ENCODE peak calls at places on chromosomes 11 and 22, in six cellular contexts. One of them, this sample, is unnamed.

GRCh38 chr11:16081756-16082531 is 274.4 kb downstream of the SOX6 start:
- DNase-seq in breast epithelium: no peak
- DNase-seq in psoas muscle: no peak
- DNase-seq in bronchial epithelial cell: no peak
- DNase-seq in pancreas: no peak
- DNase-seq in A549: no peak
- DNase-seq in this sample: no peak

GRCh38 chr22:37328017-37328416 is 45.7 kb downstream of the CYTH4 start:
- DNase-seq in pancreas: no peak
- DNase-seq in A549: no peak
- DNase-seq in psoas muscle: no peak
- DNase-seq in bronchial epithelial cell: peak; percentile 93
- DNase-seq in breast epithelium: no peak
- DNase-seq in this sample: no peak

GRCh38 chr22:31734512-31734911 is 15.4 kb downstream of the PRR14L start:
- DNase-seq in breast epithelium: no peak
- DNase-seq in psoas muscle: no peak
- DNase-seq in bronchial epithelial cell: peak; percentile 90
- DNase-seq in pancreas: no peak
- DNase-seq in A549: no peak
- DNase-seq in this sample: peak; percentile 38

GRCh38 chr11:45079943-45080719 is 66.3 kb upstream of the PRDM11 start:
- DNase-seq in pancreas: no peak
- DNase-seq in A549: no peak
- DNase-seq in psoas muscle: no peak
- DNase-seq in bronchial epithelial cell: no peak
- DNase-seq in breast epithelium: no peak
- DNase-seq in this sample: no peak

GRCh38 chr11:62105611-62106245 is 18.1 kb upstream of the INCENP start:
- DNase-seq in pancreas: no peak
- DNase-seq in breast epithelium: no peak
- DNase-seq in A549: no peak
- DNase-seq in psoas muscle: no peak
- DNase-seq in bronchial epithelial cell: no peak
- DNase-seq in this sample: no peak

GRCh38 chr11:71447791-71448256 is 369 bp downstream of the DHCR7 start:
- DNase-seq in breast epithelium: no peak
- DNase-seq in psoas muscle: no peak
- DNase-seq in bronchial epithelial cell: no peak
- DNase-seq in A549: peak; percentile 33
- DNase-seq in pancreas: no peak
- DNase-seq in this sample: no peak

GRCh38 chr11:100512475-100512874 is 174.6 kb upstream of the ARHGAP42 start:
- DNase-seq in A549: no peak
- DNase-seq in breast epithelium: no peak
- DNase-seq in bronchial epithelial cell: peak; percentile 95
- DNase-seq in psoas muscle: no peak
- DNase-seq in pancreas: no peak
- DNase-seq in this sample: no peak

GRCh38 chr11:64659417-64660144 is 63.4 kb downstream of the NRXN2 start:
- DNase-seq in pancreas: no peak
- DNase-seq in bronchial epithelial cell: peak; percentile 93
- DNase-seq in A549: peak; percentile 64
- DNase-seq in breast epithelium: no peak
- DNase-seq in psoas muscle: peak; percentile 45
- DNase-seq in this sample: peak; percentile 78

GRCh38 chr22:29509298-29509697 is 29.3 kb downstream of the NEFH start:
- DNase-seq in A549: no peak
- DNase-seq in psoas muscle: no peak
- DNase-seq in breast epithelium: no peak
- DNase-seq in bronchial epithelial cell: no peak
- DNase-seq in pancreas: no peak
- DNase-seq in this sample: no peak

GRCh38 chr22:29149841-29150555 is 55.7 kb upstream of the EMID1 start:
- DNase-seq in breast epithelium: no peak
- DNase-seq in bronchial epithelial cell: no peak
- DNase-seq in A549: no peak
- DNase-seq in pancreas: no peak
- DNase-seq in psoas muscle: peak; percentile 64
- DNase-seq in this sample: no peak

GRCh38 chr11:5605849-5606248 is 9.4 kb downstream of the TRIM6 start:
- DNase-seq in bronchial epithelial cell: peak; percentile 85
- DNase-seq in psoas muscle: no peak
- DNase-seq in breast epithelium: no peak
- DNase-seq in pancreas: no peak
- DNase-seq in A549: no peak
- DNase-seq in this sample: peak; percentile 63

GRCh38 chr11:63480039-63480438 is 10.9 kb downstream of the PLAAT5 start:
- DNase-seq in psoas muscle: no peak
- DNase-seq in A549: no peak
- DNase-seq in pancreas: no peak
- DNase-seq in breast epithelium: no peak
- DNase-seq in bronchial epithelial cell: no peak
- DNase-seq in this sample: no peak

GRCh38 chr22:35900483-35901168 is 128.0 kb downstream of the RBFOX2 start:
- DNase-seq in bronchial epithelial cell: peak; percentile 86
- DNase-seq in pancreas: no peak
- DNase-seq in breast epithelium: no peak
- DNase-seq in A549: no peak
- DNase-seq in psoas muscle: no peak
- DNase-seq in this sample: no peak

GRCh38 chr22:39717099-39717498 is 146.5 kb downstream of the CACNA1I start:
- DNase-seq in psoas muscle: no peak
- DNase-seq in pancreas: no peak
- DNase-seq in A549: no peak
- DNase-seq in bronchial epithelial cell: no peak
- DNase-seq in breast epithelium: peak; percentile 3
- DNase-seq in this sample: no peak

GRCh38 chr11:68914761-68915160 is 11.1 kb downstream of the IGHMBP2 start:
- DNase-seq in breast epithelium: no peak
- DNase-seq in psoas muscle: no peak
- DNase-seq in bronchial epithelial cell: no peak
- DNase-seq in pancreas: no peak
- DNase-seq in A549: no peak
- DNase-seq in this sample: no peak

GRCh38 chr11:64053699-64054098 is 18.0 kb downstream of the FLRT1 start:
- DNase-seq in breast epithelium: no peak
- DNase-seq in A549: no peak
- DNase-seq in pancreas: no peak
- DNase-seq in bronchial epithelial cell: no peak
- DNase-seq in psoas muscle: no peak
- DNase-seq in this sample: no peak

GRCh38 chr11:43508511-43508918 is 149.8 kb downstream of the TTC17 start:
- DNase-seq in A549: no peak
- DNase-seq in breast epithelium: no peak
- DNase-seq in psoas muscle: no peak
- DNase-seq in pancreas: no peak
- DNase-seq in bronchial epithelial cell: peak; percentile 93
- DNase-seq in this sample: peak; percentile 40

GRCh38 chr22:46997311-46997970 is 235.0 kb downstream of the TBC1D22A start:
- DNase-seq in bronchial epithelial cell: no peak
- DNase-seq in A549: no peak
- DNase-seq in psoas muscle: no peak
- DNase-seq in breast epithelium: no peak
- DNase-seq in pancreas: no peak
- DNase-seq in this sample: no peak

GRCh38 chr11:28384418-28384817 is 276.2 kb downstream of the METTL15 start:
- DNase-seq in pancreas: no peak
- DNase-seq in A549: no peak
- DNase-seq in psoas muscle: no peak
- DNase-seq in bronchial epithelial cell: peak; percentile 45
- DNase-seq in breast epithelium: no peak
- DNase-seq in this sample: peak; percentile 90

GRCh38 chr11:67279589-67280340 is 9.3 kb upstream of the ANKRD13D start:
- DNase-seq in A549: no peak
- DNase-seq in bronchial epithelial cell: no peak
- DNase-seq in breast epithelium: no peak
- DNase-seq in pancreas: no peak
- DNase-seq in psoas muscle: peak; percentile 43
- DNase-seq in this sample: no peak

GRCh38 chr11:88515002-88515401 is 177.5 kb upstream of the CTSC start:
- DNase-seq in A549: no peak
- DNase-seq in bronchial epithelial cell: peak; percentile 57
- DNase-seq in breast epithelium: no peak
- DNase-seq in pancreas: no peak
- DNase-seq in psoas muscle: no peak
- DNase-seq in this sample: no peak

GRCh38 chr11:130428271-130428670 is at the start of gene ADAMTS8:
- DNase-seq in breast epithelium: no peak
- DNase-seq in pancreas: no peak
- DNase-seq in A549: no peak
- DNase-seq in psoas muscle: no peak
- DNase-seq in bronchial epithelial cell: no peak
- DNase-seq in this sample: no peak

GRCh38 chr11:121476379-121477032 is 23.7 kb upstream of the SORL1-AS1 start:
- DNase-seq in psoas muscle: no peak
- DNase-seq in bronchial epithelial cell: peak; percentile 92
- DNase-seq in breast epithelium: no peak
- DNase-seq in A549: no peak
- DNase-seq in pancreas: no peak
- DNase-seq in this sample: no peak

GRCh38 chr11:128467610-128468041 is 119.7 kb downstream of the ETS1 start:
- DNase-seq in psoas muscle: peak; percentile 60
- DNase-seq in breast epithelium: no peak
- DNase-seq in pancreas: no peak
- DNase-seq in bronchial epithelial cell: peak; percentile 85
- DNase-seq in A549: peak; percentile 43
- DNase-seq in this sample: peak; percentile 99

GRCh38 chr22:34866501-34867171 is 199.3 kb upstream of the ISX start:
- DNase-seq in bronchial epithelial cell: peak; percentile 27
- DNase-seq in pancreas: no peak
- DNase-seq in breast epithelium: no peak
- DNase-seq in psoas muscle: no peak
- DNase-seq in A549: no peak
- DNase-seq in this sample: no peak

GRCh38 chr11:46120361-46120710 is 918 bp downstream of the PHF21A start:
- DNase-seq in pancreas: peak; percentile 28
- DNase-seq in psoas muscle: peak; percentile 50
- DNase-seq in A549: peak; percentile 8
- DNase-seq in bronchial epithelial cell: no peak
- DNase-seq in breast epithelium: no peak
- DNase-seq in this sample: no peak

GRCh38 chr11:69106124-69106811 is 49.5 kb upstream of the SMIM38 start:
- DNase-seq in bronchial epithelial cell: no peak
- DNase-seq in psoas muscle: peak; percentile 41
- DNase-seq in pancreas: no peak
- DNase-seq in breast epithelium: peak; percentile 83
- DNase-seq in A549: no peak
- DNase-seq in this sample: no peak

GRCh38 chr11:79536155-79536917 is 95.5 kb upstream of the TENM4 start:
- DNase-seq in breast epithelium: no peak
- DNase-seq in A549: no peak
- DNase-seq in psoas muscle: no peak
- DNase-seq in pancreas: no peak
- DNase-seq in bronchial epithelial cell: peak; percentile 55
- DNase-seq in this sample: no peak

GRCh38 chr11:36273110-36273509 is 16.1 kb downstream of the COMMD9 start:
- DNase-seq in bronchial epithelial cell: no peak
- DNase-seq in psoas muscle: no peak
- DNase-seq in pancreas: no peak
- DNase-seq in breast epithelium: no peak
- DNase-seq in A549: no peak
- DNase-seq in this sample: no peak

DNA sequence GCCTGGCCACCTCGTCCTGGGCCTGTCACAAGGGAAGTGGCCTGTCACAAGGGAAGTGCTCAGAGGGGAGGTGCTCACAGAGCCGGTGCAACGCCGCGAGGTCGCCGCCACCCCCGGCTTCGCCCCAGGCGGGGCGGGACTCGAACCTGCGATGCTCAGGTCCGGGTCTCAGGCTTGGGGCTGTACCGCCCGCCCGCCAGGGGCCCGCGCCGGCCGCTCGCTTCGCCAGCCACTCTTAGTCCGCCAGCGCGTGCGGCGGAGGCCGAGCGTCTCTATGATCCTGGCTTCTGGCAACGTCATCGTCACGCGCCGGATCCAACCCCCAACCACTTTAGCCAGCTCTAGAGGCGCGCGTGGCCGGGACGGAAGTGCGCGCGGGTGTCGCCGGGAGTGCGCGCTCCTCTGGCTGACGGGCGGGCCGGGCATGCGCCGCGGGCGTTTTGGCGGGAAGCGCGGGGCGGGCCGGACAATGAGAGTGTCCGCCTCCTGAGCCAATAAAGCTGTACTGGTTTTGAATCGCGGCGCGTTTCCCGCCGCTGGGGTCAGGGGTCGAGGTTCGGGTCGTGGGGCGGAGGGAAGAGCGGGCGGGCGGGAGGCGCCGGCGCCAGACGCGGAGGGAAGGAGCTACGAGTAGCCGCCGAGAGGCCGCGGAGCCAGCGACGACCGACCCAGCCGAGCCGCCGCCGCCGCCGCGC is at the start of gene TRMT2A:
- DNase-seq in pancreas: peak; percentile 99
- DNase-seq in psoas muscle: peak; percentile 99
- DNase-seq in breast epithelium: peak; percentile 97
- DNase-seq in A549: peak; percentile 85
- DNase-seq in bronchial epithelial cell: peak; percentile 87
- DNase-seq in this sample: peak; percentile 67
- TF ChIP-seq CTCF in pancreas: no peak
- TF ChIP-seq CTCF in psoas muscle: no peak
- TF ChIP-seq CTCF in breast epithelium: no peak
- TF ChIP-seq CTCF in A549: no peak
- TF ChIP-seq CTCF in bronchial epithelial cell: peak; percentile 21
- TF ChIP-seq CTCF in this sample: peak; percentile 24

GRCh38 chr11:119093951-119094815 is 7.5 kb downstream of the DPAGT1 start:
- DNase-seq in bronchial epithelial cell: no peak
- DNase-seq in psoas muscle: peak; percentile 68
- DNase-seq in pancreas: peak; percentile 52
- DNase-seq in A549: no peak
- DNase-seq in breast epithelium: no peak
- DNase-seq in this sample: no peak
- H3K4me3 ChIP-seq in bronchial epithelial cell: peak overlapping the region; percentile 68
- H3K4me3 ChIP-seq in psoas muscle: peak overlapping the region; percentile 90
- H3K4me3 ChIP-seq in pancreas: peak overlapping the region; percentile 85
- H3K4me3 ChIP-seq in A549: peak overlapping the region; percentile 68
- H3K4me3 ChIP-seq in breast epithelium: peak overlapping the region; percentile 71
- H3K4me3 ChIP-seq in this sample: peak overlapping the region; percentile 69

DNA sequence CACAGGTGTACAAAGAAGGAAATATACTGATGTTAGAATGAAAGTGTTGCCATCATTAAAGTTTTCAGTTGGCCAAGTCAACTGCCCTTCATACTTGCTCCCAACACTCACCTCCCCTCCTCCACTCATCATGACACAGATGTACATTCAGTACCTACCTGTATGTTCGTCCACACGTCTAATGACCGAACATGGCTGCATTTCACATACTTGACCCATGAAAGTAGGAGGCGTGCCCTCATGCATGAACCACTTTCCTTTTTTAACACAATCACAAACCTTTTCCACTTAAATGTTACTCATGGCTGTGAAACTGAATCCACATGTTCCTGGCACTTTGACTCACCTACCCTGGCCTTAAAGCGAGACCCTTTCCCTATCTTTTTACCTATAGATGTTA is 3.2 kb upstream of the BUD13 start:
- DNase-seq in breast epithelium: no peak
- DNase-seq in bronchial epithelial cell: no peak
- DNase-seq in pancreas: no peak
- DNase-seq in A549: no peak
- DNase-seq in psoas muscle: no peak
- DNase-seq in this sample: no peak
- TF ChIP-seq CTCF in breast epithelium: no peak
- TF ChIP-seq CTCF in bronchial epithelial cell: no peak
- TF ChIP-seq CTCF in pancreas: no peak
- TF ChIP-seq CTCF in A549: no peak
- TF ChIP-seq CTCF in psoas muscle: no peak
- TF ChIP-seq CTCF in this sample: no peak

GRCh38 chr11:134139303-134139872 is 70.5 kb downstream of the JAM3 start:
- DNase-seq in breast epithelium: no peak
- DNase-seq in bronchial epithelial cell: no peak
- DNase-seq in pancreas: no peak
- DNase-seq in psoas muscle: no peak
- DNase-seq in A549: no peak
- DNase-seq in this sample: no peak
- H3K4me3 ChIP-seq in breast epithelium: no peak overlapping the region
- H3K4me3 ChIP-seq in bronchial epithelial cell: no peak overlapping the region
- H3K4me3 ChIP-seq in pancreas: no peak overlapping the region
- H3K4me3 ChIP-seq in psoas muscle: no peak overlapping the region
- H3K4me3 ChIP-seq in A549: no peak overlapping the region
- H3K4me3 ChIP-seq in this sample: no peak overlapping the region

This sample was measured in AG04449.